ENCODE peak calls at places on chromosome 7, in nine cellular contexts. Y, W, C, J, M, R, E, P and L are unnamed samples.

GRCh38 chr7:151518105-151518780 is 1.5 kb downstream of the RHEB start:
- DNase-seq in Y (peak; percentile 64), W (peak; percentile 50), C (peak; percentile 73), J (peak; percentile 77), M (peak; percentile 56), R (peak; percentile 39), E (peak; percentile 33), P (peak; percentile 49), L (peak; percentile 39)

GRCh38 chr7:121187222-121187621 is 141.6 kb upstream of the WNT16 start:
- DNase-seq in Y (no peak), W (no peak), C (no peak), J (no peak), M (no peak), R (no peak), E (no peak), P (no peak), L (no peak)

GRCh38 chr7:157465597-157466348 is 129.0 kb downstream of the DNAJB6 start:
- DNase-seq in Y (no peak), W (peak; percentile 15), C (no peak), J (no peak), M (peak; percentile 8), R (no peak), E (no peak), P (no peak), L (no peak)

GRCh38 chr7:2431260-2431867 is 28.0 kb downstream of the CHST12 start:
- DNase-seq in Y (no peak), W (no peak), C (no peak), J (peak; percentile 38), M (no peak), R (peak; percentile 56), E (peak; percentile 38), P (peak; percentile 44), L (no peak)

GRCh38 chr7:23022258-23022745 is 8.4 kb upstream of the HYCC1 start:
- DNase-seq in Y (peak; percentile 86), W (no peak), C (peak; percentile 95), J (peak; percentile 65), M (peak; percentile 90), R (no peak), E (no peak), P (no peak), L (no peak)

GRCh38 chr7:46603780-46604725 is 683.0 kb upstream of the IGFBP3 start:
- DNase-seq in Y (peak; percentile 79), W (peak; percentile 88), C (peak; percentile 92), J (no peak), M (peak; percentile 97), R (no peak), E (no peak), P (no peak), L (no peak)

GRCh38 chr7:36739351-36739750 is 15.1 kb upstream of the AOAH start:
- DNase-seq in Y (no peak), W (no peak), C (no peak), J (no peak), M (no peak), R (no peak), E (no peak), P (no peak), L (no peak)

GRCh38 chr7:104089622-104090021 is 100.2 kb upstream of the RELN start:
- DNase-seq in Y (no peak), W (no peak), C (no peak), J (no peak), M (no peak), R (no peak), E (no peak), P (no peak), L (no peak)

GRCh38 chr7:101124376-101125056 is 2.4 kb upstream of the SERPINE1 start:
- DNase-seq in Y (peak; percentile 77), W (no peak), C (peak; percentile 80), J (no peak), M (peak; percentile 89), R (no peak), E (no peak), P (no peak), L (peak; percentile 55)

GRCh38 chr7:23254051-23254681 is 7.6 kb downstream of the GPNMB start:
- DNase-seq in Y (no peak), W (no peak), C (no peak), J (no peak), M (peak; percentile 53), R (no peak), E (no peak), P (no peak), L (no peak)

GRCh38 chr7:76997381-76998262 is 34.5 kb downstream of the SPDYE17 start:
- DNase-seq in Y (no peak), W (no peak), C (no peak), J (no peak), M (no peak), R (no peak), E (no peak), P (no peak), L (no peak)

GRCh38 chr7:26156454-26157365 is 4.7 kb downstream of the NFE2L3 start:
- DNase-seq in Y (peak; percentile 85), W (no peak), C (peak; percentile 92), J (peak; percentile 67), M (peak; percentile 95), R (no peak), E (peak; percentile 32), P (no peak), L (peak; percentile 76)

GRCh38 chr7:17022915-17023314 is 141.1 kb upstream of the AGR3 start:
- DNase-seq in Y (no peak), W (no peak), C (no peak), J (peak; percentile 55), M (no peak), R (no peak), E (no peak), P (no peak), L (no peak)

GRCh38 chr7:16130127-16131110 is 290.9 kb downstream of the CRPPA start:
- DNase-seq in Y (peak; percentile 82), W (no peak), C (peak; percentile 88), J (no peak), M (peak; percentile 37), R (no peak), E (no peak), P (no peak), L (no peak)

GRCh38 chr7:68537228-68538071 is 1060.8 kb upstream of the AUTS2 start:
- DNase-seq in Y (no peak), W (no peak), C (no peak), J (no peak), M (no peak), R (peak; percentile 84), E (no peak), P (no peak), L (no peak)

GRCh38 chr7:11726251-11727155 is 105.5 kb downstream of the THSD7A start:
- DNase-seq in Y (peak; percentile 68), W (peak; percentile 69), C (peak; percentile 96), J (no peak), M (peak; percentile 59), R (no peak), E (no peak), P (no peak), L (no peak)

GRCh38 chr7:23956769-23957556 is 246.9 kb downstream of the STK31 start:
- DNase-seq in Y (peak; percentile 20), W (no peak), C (no peak), J (no peak), M (no peak), R (no peak), E (no peak), P (no peak), L (no peak)

GRCh38 chr7:114818501-114818900 is 103.4 kb upstream of the MDFIC start:
- DNase-seq in Y (peak; percentile 79), W (no peak), C (peak; percentile 88), J (no peak), M (peak; percentile 77), R (no peak), E (no peak), P (no peak), L (no peak)

GRCh38 chr7:369981-370621 is 80.1 kb downstream of the FOXL3 start:
- DNase-seq in Y (no peak), W (no peak), C (no peak), J (no peak), M (no peak), R (no peak), E (no peak), P (no peak), L (no peak)

GRCh38 chr7:92813390-92814024 is 22.9 kb downstream of the CDK6 start:
- DNase-seq in Y (no peak), W (no peak), C (peak; percentile 44), J (peak; percentile 70), M (peak; percentile 50), R (no peak), E (no peak), P (no peak), L (peak; percentile 100)

GRCh38 chr7:113873554-113874151 is 45.2 kb downstream of the PPP1R3A start:
- DNase-seq in Y (peak; percentile 30), W (no peak), C (no peak), J (no peak), M (no peak), R (no peak), E (no peak), P (no peak), L (no peak)

GRCh38 chr7:124728610-124729009 is 37.0 kb downstream of the GPR37 start:
- DNase-seq in Y (peak; percentile 18), W (no peak), C (no peak), J (no peak), M (no peak), R (no peak), E (no peak), P (no peak), L (no peak)

GRCh38 chr7:95776561-95777185 is 4.3 kb downstream of the DYNC1I1 start:
- DNase-seq in Y (no peak), W (no peak), C (no peak), J (no peak), M (no peak), R (peak; percentile 19), E (no peak), P (no peak), L (no peak)

GRCh38 chr7:39300276-39300675 is 265.9 kb upstream of the YAE1 start:
- DNase-seq in Y (no peak), W (no peak), C (no peak), J (no peak), M (no peak), R (no peak), E (no peak), P (no peak), L (no peak)

GRCh38 chr7:64541438-64542359 is 21.2 kb downstream of the ZNF680 start:
- DNase-seq in Y (no peak), W (no peak), C (peak; percentile 25), J (no peak), M (peak; percentile 82), R (no peak), E (no peak), P (no peak), L (no peak)

GRCh38 chr7:48964074-48964473 is 39.7 kb downstream of the CDC14C start:
- DNase-seq in Y (no peak), W (peak; percentile 55), C (peak; percentile 21), J (no peak), M (no peak), R (no peak), E (no peak), P (no peak), L (no peak)